ENCODE peak calls at places on chromosomes 11 and 22, in seven cellular contexts. One of them, this sample, is unnamed.

GRCh38 chr11:100963375-100963774 is 166.2 kb downstream of the PGR start:
- DNase-seq in right lobe of liver: no peak
- DNase-seq in pancreas: no peak
- DNase-seq in IMR-90: peak
- DNase-seq in MCF 10A: no peak
- DNase-seq in activated B cell treated with CpG ODN at 0.5 μM for 24 hours: no peak
- DNase-seq in CD8-positive, alpha-beta T cell: no peak
- DNase-seq in this sample: no peak

GRCh38 chr11:3950996-3951662 is 95.7 kb downstream of the STIM1 start:
- DNase-seq in right lobe of liver: no peak
- DNase-seq in pancreas: no peak
- DNase-seq in IMR-90: peak
- DNase-seq in MCF 10A: no peak
- DNase-seq in activated B cell treated with CpG ODN at 0.5 μM for 24 hours: no peak
- DNase-seq in CD8-positive, alpha-beta T cell: no peak
- DNase-seq in this sample: no peak

GRCh38 chr11:57491371-57492061 is 24.0 kb downstream of the SLC43A1 start:
- DNase-seq in right lobe of liver: no peak
- DNase-seq in pancreas: no peak
- DNase-seq in IMR-90: no peak
- DNase-seq in MCF 10A: peak
- DNase-seq in activated B cell treated with CpG ODN at 0.5 μM for 24 hours: no peak
- DNase-seq in CD8-positive, alpha-beta T cell: no peak
- DNase-seq in this sample: no peak

GRCh38 chr11:26623076-26623666 is 51.1 kb upstream of the MUC15 start:
- DNase-seq in right lobe of liver: no peak
- DNase-seq in pancreas: no peak
- DNase-seq in IMR-90: peak
- DNase-seq in MCF 10A: peak
- DNase-seq in activated B cell treated with CpG ODN at 0.5 μM for 24 hours: no peak
- DNase-seq in CD8-positive, alpha-beta T cell: no peak
- DNase-seq in this sample: no peak

GRCh38 chr22:45844949-45845613 is 131.9 kb downstream of the WNT7B start:
- DNase-seq in right lobe of liver: no peak
- DNase-seq in pancreas: no peak
- DNase-seq in IMR-90: no peak
- DNase-seq in MCF 10A: no peak
- DNase-seq in activated B cell treated with CpG ODN at 0.5 μM for 24 hours: no peak
- DNase-seq in CD8-positive, alpha-beta T cell: no peak
- DNase-seq in this sample: no peak

GRCh38 chr11:10930224-10930960 is 72.5 kb upstream of the ZBED5 start:
- DNase-seq in right lobe of liver: no peak
- DNase-seq in pancreas: no peak
- DNase-seq in IMR-90: peak
- DNase-seq in MCF 10A: no peak
- DNase-seq in activated B cell treated with CpG ODN at 0.5 μM for 24 hours: no peak
- DNase-seq in CD8-positive, alpha-beta T cell: no peak
- DNase-seq in this sample: no peak

GRCh38 chr11:93838967-93839366 is 11.5 kb downstream of the VSTM5 start:
- DNase-seq in right lobe of liver: no peak
- DNase-seq in pancreas: no peak
- DNase-seq in IMR-90: no peak
- DNase-seq in MCF 10A: no peak
- DNase-seq in activated B cell treated with CpG ODN at 0.5 μM for 24 hours: no peak
- DNase-seq in CD8-positive, alpha-beta T cell: no peak
- DNase-seq in this sample: no peak

GRCh38 chr22:47788461-47788860 is 1026.0 kb downstream of the TBC1D22A start:
- DNase-seq in right lobe of liver: no peak
- DNase-seq in pancreas: no peak
- DNase-seq in IMR-90: no peak
- DNase-seq in MCF 10A: no peak
- DNase-seq in activated B cell treated with CpG ODN at 0.5 μM for 24 hours: no peak
- DNase-seq in CD8-positive, alpha-beta T cell: no peak
- DNase-seq in this sample: no peak

GRCh38 chr11:88861618-88862017 is 204.2 kb downstream of the GRM5 start:
- DNase-seq in right lobe of liver: no peak
- DNase-seq in pancreas: no peak
- DNase-seq in IMR-90: no peak
- DNase-seq in MCF 10A: no peak
- DNase-seq in activated B cell treated with CpG ODN at 0.5 μM for 24 hours: no peak
- DNase-seq in CD8-positive, alpha-beta T cell: no peak
- DNase-seq in this sample: no peak

GRCh38 chr11:94139421-94139820 is 10.8 kb downstream of the PANX1 start:
- DNase-seq in right lobe of liver: no peak
- DNase-seq in pancreas: no peak
- DNase-seq in IMR-90: no peak
- DNase-seq in MCF 10A: no peak
- DNase-seq in activated B cell treated with CpG ODN at 0.5 μM for 24 hours: no peak
- DNase-seq in CD8-positive, alpha-beta T cell: no peak
- DNase-seq in this sample: no peak

GRCh38 chr22:39253427-39254070 is 8.8 kb upstream of the PDGFB start:
- DNase-seq in right lobe of liver: no peak
- DNase-seq in pancreas: peak
- DNase-seq in IMR-90: peak
- DNase-seq in MCF 10A: peak
- DNase-seq in activated B cell treated with CpG ODN at 0.5 μM for 24 hours: no peak
- DNase-seq in CD8-positive, alpha-beta T cell: no peak
- DNase-seq in this sample: no peak

GRCh38 chr11:43833657-43834073 is 47.0 kb upstream of the ALKBH3 start:
- DNase-seq in right lobe of liver: no peak
- DNase-seq in pancreas: no peak
- DNase-seq in IMR-90: peak
- DNase-seq in MCF 10A: peak
- DNase-seq in activated B cell treated with CpG ODN at 0.5 μM for 24 hours: no peak
- DNase-seq in CD8-positive, alpha-beta T cell: no peak
- DNase-seq in this sample: no peak

GRCh38 chr22:31891366-31892079 is 52.8 kb upstream of the YWHAH start:
- DNase-seq in right lobe of liver: no peak
- DNase-seq in pancreas: no peak
- DNase-seq in IMR-90: peak
- DNase-seq in MCF 10A: no peak
- DNase-seq in activated B cell treated with CpG ODN at 0.5 μM for 24 hours: no peak
- DNase-seq in CD8-positive, alpha-beta T cell: no peak
- DNase-seq in this sample: no peak

GRCh38 chr11:76768091-76769047 is 14.8 kb upstream of the TSKU start:
- DNase-seq in right lobe of liver: peak
- DNase-seq in pancreas: no peak
- DNase-seq in IMR-90: no peak
- DNase-seq in MCF 10A: peak
- DNase-seq in activated B cell treated with CpG ODN at 0.5 μM for 24 hours: no peak
- DNase-seq in CD8-positive, alpha-beta T cell: no peak
- DNase-seq in this sample: no peak

GRCh38 chr11:88480217-88480616 is 142.7 kb upstream of the CTSC start:
- DNase-seq in right lobe of liver: no peak
- DNase-seq in pancreas: no peak
- DNase-seq in IMR-90: peak
- DNase-seq in MCF 10A: peak
- DNase-seq in activated B cell treated with CpG ODN at 0.5 μM for 24 hours: no peak
- DNase-seq in CD8-positive, alpha-beta T cell: no peak
- DNase-seq in this sample: no peak

GRCh38 chr11:66698491-66698890 is 20.8 kb upstream of the RBM4B start:
- DNase-seq in right lobe of liver: no peak
- DNase-seq in pancreas: no peak
- DNase-seq in IMR-90: no peak
- DNase-seq in MCF 10A: no peak
- DNase-seq in activated B cell treated with CpG ODN at 0.5 μM for 24 hours: no peak
- DNase-seq in CD8-positive, alpha-beta T cell: no peak
- DNase-seq in this sample: no peak

GRCh38 chr22:42841444-42841843 is 15.6 kb downstream of the ARFGAP3 start:
- DNase-seq in right lobe of liver: no peak
- DNase-seq in pancreas: no peak
- DNase-seq in IMR-90: peak
- DNase-seq in MCF 10A: no peak
- DNase-seq in activated B cell treated with CpG ODN at 0.5 μM for 24 hours: no peak
- DNase-seq in CD8-positive, alpha-beta T cell: no peak
- DNase-seq in this sample: no peak

GRCh38 chr22:49586244-49586748 is 241.4 kb downstream of the BRD1 start:
- DNase-seq in right lobe of liver: peak
- DNase-seq in pancreas: no peak
- DNase-seq in IMR-90: no peak
- DNase-seq in MCF 10A: no peak
- DNase-seq in activated B cell treated with CpG ODN at 0.5 μM for 24 hours: peak
- DNase-seq in CD8-positive, alpha-beta T cell: no peak
- DNase-seq in this sample: no peak

GRCh38 chr22:37659066-37659896 is 758 bp downstream of the PDXP start:
- DNase-seq in right lobe of liver: peak
- DNase-seq in pancreas: peak
- DNase-seq in IMR-90: no peak
- DNase-seq in MCF 10A: no peak
- DNase-seq in activated B cell treated with CpG ODN at 0.5 μM for 24 hours: no peak
- DNase-seq in CD8-positive, alpha-beta T cell: no peak
- DNase-seq in this sample: no peak

GRCh38 chr11:70608568-70609314 is 210.4 kb downstream of the CTTN start:
- DNase-seq in right lobe of liver: no peak
- DNase-seq in pancreas: no peak
- DNase-seq in IMR-90: peak
- DNase-seq in MCF 10A: no peak
- DNase-seq in activated B cell treated with CpG ODN at 0.5 μM for 24 hours: no peak
- DNase-seq in CD8-positive, alpha-beta T cell: no peak
- DNase-seq in this sample: no peak

GRCh38 chr11:65432133-65432650 is 9.6 kb downstream of the NEAT1 start:
- DNase-seq in right lobe of liver: no peak
- DNase-seq in pancreas: no peak
- DNase-seq in IMR-90: peak
- DNase-seq in MCF 10A: no peak
- DNase-seq in activated B cell treated with CpG ODN at 0.5 μM for 24 hours: no peak
- DNase-seq in CD8-positive, alpha-beta T cell: no peak
- DNase-seq in this sample: no peak

GRCh38 chr22:44683237-44683636 is 18.8 kb upstream of the PRR5 start:
- DNase-seq in right lobe of liver: no peak
- DNase-seq in pancreas: no peak
- DNase-seq in IMR-90: no peak
- DNase-seq in MCF 10A: no peak
- DNase-seq in activated B cell treated with CpG ODN at 0.5 μM for 24 hours: no peak
- DNase-seq in CD8-positive, alpha-beta T cell: no peak
- DNase-seq in this sample: no peak

GRCh38 chr11:32302826-32303225 is 132.5 kb downstream of the WT1 start:
- DNase-seq in right lobe of liver: no peak
- DNase-seq in pancreas: no peak
- DNase-seq in IMR-90: no peak
- DNase-seq in MCF 10A: no peak
- DNase-seq in activated B cell treated with CpG ODN at 0.5 μM for 24 hours: no peak
- DNase-seq in CD8-positive, alpha-beta T cell: no peak
- DNase-seq in this sample: no peak

GRCh38 chr11:32297629-32298028 is 137.7 kb downstream of the WT1 start:
- DNase-seq in right lobe of liver: no peak
- DNase-seq in pancreas: no peak
- DNase-seq in IMR-90: peak
- DNase-seq in MCF 10A: peak
- DNase-seq in activated B cell treated with CpG ODN at 0.5 μM for 24 hours: no peak
- DNase-seq in CD8-positive, alpha-beta T cell: no peak
- DNase-seq in this sample: no peak
- TF ChIP-seq CTCF in right lobe of liver: peak
- TF ChIP-seq CTCF in pancreas: no peak
- TF ChIP-seq CTCF in IMR-90: peak
- TF ChIP-seq CTCF in MCF 10A: peak
- TF ChIP-seq CTCF in activated B cell treated with CpG ODN at 0.5 μM for 24 hours: no peak
- TF ChIP-seq CTCF in CD8-positive, alpha-beta T cell: peak
- TF ChIP-seq CTCF in this sample: peak

DNA sequence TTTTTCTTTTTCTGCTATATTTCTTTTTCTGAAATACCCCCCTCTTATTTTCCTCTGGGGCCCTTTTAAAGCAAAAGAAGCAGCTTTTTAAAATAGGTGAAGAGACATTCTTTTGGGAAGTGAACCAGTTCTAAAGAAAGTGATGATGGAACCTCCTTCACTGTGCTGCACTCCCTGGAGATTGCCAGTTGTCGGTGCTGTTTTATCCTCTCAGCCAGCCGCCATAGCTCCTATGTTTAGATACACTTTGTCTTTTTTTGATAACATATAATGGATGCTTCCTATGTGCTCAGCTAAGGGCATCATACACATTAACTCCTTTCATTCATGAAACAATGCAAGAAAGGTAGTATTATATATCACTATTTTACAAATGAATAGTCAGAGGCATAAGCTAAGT is 14.0 kb downstream of the CFAP300 start:
- DNase-seq in right lobe of liver: no peak
- DNase-seq in pancreas: no peak
- DNase-seq in IMR-90: peak
- DNase-seq in MCF 10A: peak
- DNase-seq in activated B cell treated with CpG ODN at 0.5 μM for 24 hours: no peak
- DNase-seq in CD8-positive, alpha-beta T cell: no peak
- DNase-seq in this sample: no peak
- TF ChIP-seq CTCF in right lobe of liver: peak
- TF ChIP-seq CTCF in pancreas: no peak
- TF ChIP-seq CTCF in IMR-90: peak
- TF ChIP-seq CTCF in MCF 10A: no peak
- TF ChIP-seq CTCF in activated B cell treated with CpG ODN at 0.5 μM for 24 hours: no peak
- TF ChIP-seq CTCF in CD8-positive, alpha-beta T cell: no peak
- TF ChIP-seq CTCF in this sample: no peak

DNA sequence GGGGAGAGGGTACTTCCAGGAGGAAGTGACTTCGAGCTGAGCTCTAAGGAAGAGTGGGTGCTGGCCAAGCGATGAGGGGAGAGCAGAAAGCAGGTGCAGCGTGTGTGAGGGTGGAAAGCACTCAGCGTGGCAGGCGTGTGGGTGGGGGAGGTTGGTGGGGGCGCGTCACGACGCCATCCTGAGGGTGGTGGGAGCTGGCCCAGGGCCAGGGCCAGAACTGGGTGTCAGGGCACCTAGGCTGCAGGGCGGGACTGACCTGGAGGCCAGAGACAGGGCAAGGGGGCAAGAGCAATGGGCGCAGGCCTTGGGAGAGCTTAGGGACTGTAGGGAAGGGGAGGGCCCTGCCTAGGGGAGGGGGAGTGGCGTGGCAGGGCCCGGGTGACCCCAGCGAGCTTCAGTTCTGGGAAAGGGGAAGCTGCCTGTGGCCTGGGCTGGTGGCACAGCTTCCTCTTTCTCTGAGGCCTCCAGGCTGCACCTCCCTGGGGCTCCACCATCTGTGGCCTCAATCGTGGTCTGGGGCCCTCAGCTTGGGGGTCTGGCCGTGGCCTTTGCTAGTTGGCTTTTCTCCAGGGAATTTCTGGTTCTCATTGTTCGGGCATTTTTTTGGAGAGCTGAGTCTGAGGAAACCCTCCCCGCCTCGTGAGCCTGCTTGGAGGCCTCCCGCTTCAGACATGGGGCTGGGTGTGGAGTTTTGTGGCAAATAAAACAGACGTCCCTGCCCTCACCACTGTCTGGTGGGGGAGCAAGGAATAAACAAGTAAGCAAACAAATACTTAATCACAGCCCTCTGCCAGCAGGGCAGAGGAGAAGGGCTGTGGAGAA is 8.9 kb downstream of the RELT start:
- DNase-seq in right lobe of liver: peak
- DNase-seq in pancreas: no peak
- DNase-seq in IMR-90: no peak
- DNase-seq in MCF 10A: no peak
- DNase-seq in activated B cell treated with CpG ODN at 0.5 μM for 24 hours: peak
- DNase-seq in CD8-positive, alpha-beta T cell: no peak
- DNase-seq in this sample: no peak
- TF ChIP-seq CTCF in right lobe of liver: no peak
- TF ChIP-seq CTCF in pancreas: no peak
- TF ChIP-seq CTCF in IMR-90: no peak
- TF ChIP-seq CTCF in MCF 10A: no peak
- TF ChIP-seq CTCF in activated B cell treated with CpG ODN at 0.5 μM for 24 hours: no peak
- TF ChIP-seq CTCF in CD8-positive, alpha-beta T cell: no peak
- TF ChIP-seq CTCF in this sample: no peak

DNA sequence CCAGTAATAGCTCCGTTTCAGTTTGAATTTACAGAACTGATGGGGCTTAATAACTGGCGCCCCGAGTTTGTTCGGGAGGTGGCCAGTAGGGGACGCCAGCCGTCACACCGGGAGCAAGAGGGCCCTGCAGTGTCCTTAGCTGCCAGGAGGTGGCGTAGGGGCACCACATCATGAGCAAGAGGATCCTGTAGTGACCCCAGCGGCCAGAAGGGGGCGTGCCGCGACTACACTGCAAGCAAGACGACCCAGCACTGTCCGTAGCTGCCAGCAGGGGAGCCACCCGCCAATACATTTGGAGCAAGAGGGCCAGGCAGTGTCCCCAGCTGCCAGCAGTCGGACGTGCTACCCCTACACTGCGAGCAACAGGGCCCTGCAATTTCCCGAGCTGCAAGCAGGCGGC is 663.7 kb upstream of the B3GAT1 start:
- DNase-seq in right lobe of liver: peak
- DNase-seq in pancreas: peak
- DNase-seq in IMR-90: peak
- DNase-seq in MCF 10A: peak
- DNase-seq in activated B cell treated with CpG ODN at 0.5 μM for 24 hours: no peak
- DNase-seq in CD8-positive, alpha-beta T cell: no peak
- DNase-seq in this sample: no peak
- TF ChIP-seq CTCF in right lobe of liver: peak
- TF ChIP-seq CTCF in pancreas: peak
- TF ChIP-seq CTCF in IMR-90: peak
- TF ChIP-seq CTCF in MCF 10A: peak
- TF ChIP-seq CTCF in activated B cell treated with CpG ODN at 0.5 μM for 24 hours: no peak
- TF ChIP-seq CTCF in CD8-positive, alpha-beta T cell: peak
- TF ChIP-seq CTCF in this sample: peak

This sample was measured in D721Med.